ENCODE peak calls at places on chromosomes 16 and 17, in four cellular contexts. R, K, T and G are unnamed samples.

GRCh38 chr17:81391964-81392908 is 3.0 kb upstream of the BAHCC1 start:
- DNase-seq in R (peak), K (no peak), T (no peak), G (no peak)

GRCh38 chr17:68381076-68381900 is 76.0 kb downstream of the WIPI1 start:
- DNase-seq in R (no peak), K (no peak), T (no peak), G (no peak)

GRCh38 chr16:350203-350602 is 2.3 kb downstream of the AXIN1 start:
- DNase-seq in R (no peak), K (no peak), T (no peak), G (no peak)

GRCh38 chr16:30934827-30935557 is 11.6 kb downstream of the FBXL19 start:
- DNase-seq in R (peak), K (no peak), T (peak), G (no peak)

GRCh38 chr17:57207396-57207795 is 48.9 kb upstream of the MSI2 start:
- DNase-seq in R (no peak), K (no peak), T (no peak), G (no peak)

GRCh38 chr16:29808219-29808900 is 2.0 kb downstream of the MAZ start:
- DNase-seq in R (no peak), K (no peak), T (no peak), G (no peak)

GRCh38 chr16:71358464-71359031 is at the start of gene CALB2:
- DNase-seq in R (peak), K (no peak), T (peak), G (peak)

GRCh38 chr16:65601781-65602180 is 479.9 kb upstream of the CDH11 start:
- DNase-seq in R (no peak), K (no peak), T (no peak), G (no peak)

GRCh38 chr16:84647830-84648594 is at the start of gene KLHL36:
- DNase-seq in R (peak), K (no peak), T (peak), G (peak)

GRCh38 chr17:61201211-61201610 is 198.4 kb upstream of the TBX2 start:
- DNase-seq in R (no peak), K (no peak), T (no peak), G (no peak)

GRCh38 chr17:61196302-61196704 is 203.3 kb upstream of the TBX2 start:
- DNase-seq in R (peak), K (no peak), T (no peak), G (no peak)

GRCh38 chr17:61199431-61200348 is 200.0 kb upstream of the TBX2 start:
- DNase-seq in R (no peak), K (no peak), T (no peak), G (no peak)

GRCh38 chr17:61200349-61200735 is 199.3 kb upstream of the TBX2 start:
- DNase-seq in R (no peak), K (no peak), T (no peak), G (no peak)

GRCh38 chr17:61196799-61197198 is 202.8 kb upstream of the TBX2 start:
- DNase-seq in R (no peak), K (no peak), T (no peak), G (no peak)
- TF ChIP-seq JUND in R (no peak), K (no peak), T (no peak), G (no peak)

GRCh38 chr17:77445030-77445907 is 304.5 kb downstream of the SEC14L1 start:
- DNase-seq in R (no peak), K (peak), T (no peak), G (no peak)
- TF ChIP-seq JUND in R (no peak), K (peak), T (no peak), G (no peak)

GRCh38 chr17:62093188-62094155 is 28.4 kb upstream of the MED13 start:
- DNase-seq in R (peak), K (peak), T (no peak), G (no peak)
- TF ChIP-seq JUND in R (peak), K (peak), T (no peak), G (no peak)

DNA sequence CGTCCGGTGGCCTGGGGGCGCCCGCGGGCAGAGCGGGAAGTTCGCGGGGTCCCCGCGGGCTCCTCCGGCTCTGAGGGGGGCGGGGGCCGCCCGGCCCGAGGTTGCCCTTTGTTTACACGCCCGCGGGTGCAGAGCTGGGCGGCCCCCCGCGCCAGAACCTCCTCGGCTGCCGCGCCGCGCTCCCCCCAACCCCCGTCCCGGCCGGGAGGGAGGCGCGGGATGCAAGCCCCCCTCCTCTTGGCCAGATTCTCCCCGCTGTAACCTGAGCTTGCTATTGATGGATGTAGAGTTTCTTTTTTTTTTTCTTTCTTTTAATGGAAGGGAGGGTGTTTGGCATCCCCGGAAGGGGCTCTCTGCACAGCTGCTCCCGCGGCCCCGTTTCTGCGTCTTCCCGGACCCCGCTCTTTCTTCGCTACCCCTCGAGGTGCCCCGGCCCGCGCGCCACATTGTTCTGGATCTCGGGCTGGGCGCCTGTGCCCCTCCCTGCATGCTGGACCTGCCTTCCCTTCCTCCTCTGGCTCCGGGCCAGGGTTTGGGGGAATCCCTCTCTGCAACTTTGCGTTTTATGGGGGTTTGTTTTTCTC is 648 bp downstream of the CBX2 start:
- DNase-seq in R (peak), K (no peak), T (peak), G (peak)
- TF ChIP-seq JUND in R (no peak), K (no peak), T (no peak), G (no peak)